ENCODE peak calls at places on chromosomes 11 and 22, in ten cellular contexts. Y, K, S, D, W, T, V, I, M and R are unnamed samples.

GRCh38 chr11:60193687-60194433 is 11.0 kb upstream of the MS4A6A start:
- DNase-seq in Y (peak; percentile 71), K (peak; percentile 32), S (no peak), D (peak; percentile 46), W (peak; percentile 11), T (no peak), V (peak; percentile 77), I (peak; percentile 68), M (peak; percentile 56), R (peak; percentile 49)

GRCh38 chr22:47163481-47163875 is 401.0 kb downstream of the TBC1D22A start:
- DNase-seq in Y (peak; percentile 4), K (no peak), S (peak; percentile 46), D (no peak), W (no peak), T (no peak), V (no peak), I (peak; percentile 8), M (no peak), R (peak; percentile 4)

GRCh38 chr22:20380486-20380885 is 13.5 kb upstream of the ZNF74 start:
- DNase-seq in Y (no peak), K (no peak), S (no peak), D (no peak), W (no peak), T (no peak), V (no peak), I (no peak), M (no peak), R (no peak)

GRCh38 chr22:36687516-36687915 is 16.0 kb downstream of the CACNG2 start:
- DNase-seq in Y (no peak), K (no peak), S (no peak), D (no peak), W (no peak), T (no peak), V (no peak), I (no peak), M (no peak), R (no peak)

GRCh38 chr22:33427461-33427860 is 369.3 kb upstream of the SYN3 start:
- DNase-seq in Y (no peak), K (no peak), S (no peak), D (no peak), W (no peak), T (no peak), V (no peak), I (no peak), M (no peak), R (no peak)

GRCh38 chr11:64237484-64237951 is 3.1 kb downstream of the VEGFB start:
- DNase-seq in Y (no peak), K (no peak), S (no peak), D (peak; percentile 95), W (no peak), T (no peak), V (no peak), I (peak; percentile 98), M (no peak), R (no peak)

GRCh38 chr11:72280726-72281315 is 36.8 kb upstream of the PHOX2A start:
- DNase-seq in Y (no peak), K (no peak), S (no peak), D (no peak), W (no peak), T (no peak), V (no peak), I (no peak), M (no peak), R (no peak)

GRCh38 chr11:111438168-111438567 is 59.1 kb upstream of the POU2AF1 start:
- DNase-seq in Y (no peak), K (no peak), S (peak; percentile 46), D (no peak), W (no peak), T (no peak), V (no peak), I (peak; percentile 37), M (no peak), R (no peak)

GRCh38 chr11:15663778-15664218 is 549.1 kb downstream of the INSC start:
- DNase-seq in Y (no peak), K (no peak), S (no peak), D (no peak), W (no peak), T (no peak), V (no peak), I (peak; percentile 35), M (no peak), R (no peak)

DNA sequence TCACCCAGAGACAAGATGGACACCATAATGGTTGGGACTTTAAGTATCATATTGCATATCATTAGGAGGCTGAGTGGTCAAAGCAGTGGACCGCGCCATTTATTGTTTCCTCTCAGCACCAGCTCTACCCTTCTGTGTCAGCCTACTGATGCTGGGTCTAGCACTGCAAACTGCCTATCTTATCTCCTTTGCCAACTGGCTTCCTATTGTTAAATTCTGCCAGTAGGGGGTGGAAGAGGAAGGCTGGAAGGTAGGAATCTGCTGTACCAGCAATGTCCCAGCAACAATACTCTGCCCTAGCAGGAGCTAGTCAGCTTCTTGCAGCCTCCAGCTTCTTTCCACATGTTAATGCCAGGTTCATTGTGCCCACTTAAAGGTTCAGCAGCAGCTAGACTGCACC is 367.1 kb upstream of the PDGFD start:
- DNase-seq in Y (no peak), K (peak; percentile 1), S (no peak), D (no peak), W (no peak), T (no peak), V (no peak), I (no peak), M (no peak), R (no peak)
- TF ChIP-seq CTCF in Y (no peak), K (no peak), S (no peak), D (no peak), W (peak; percentile 20), T (no peak), V (no peak), I (no peak), M (no peak), R (no peak)

DNA sequence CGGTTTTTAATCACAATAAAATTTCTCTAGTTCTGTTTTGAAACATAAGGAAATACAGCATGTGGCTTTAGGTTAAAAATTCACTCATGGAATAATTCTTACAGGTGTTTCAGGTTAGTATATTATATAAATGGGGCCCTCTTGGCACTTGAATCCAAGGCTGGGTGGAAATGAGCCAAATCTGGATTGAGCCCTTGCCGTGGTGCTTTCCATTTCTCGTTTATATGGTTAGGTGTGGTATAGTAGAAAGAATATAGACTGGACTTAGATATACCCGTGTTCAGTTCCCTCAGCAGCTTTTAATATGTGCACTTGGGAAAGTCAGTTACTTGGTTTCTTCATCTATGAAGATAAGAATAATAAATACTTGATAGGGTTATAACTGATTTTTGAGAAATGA is 16.0 kb downstream of the ZFP91 start:
- DNase-seq in Y (no peak), K (no peak), S (no peak), D (no peak), W (no peak), T (no peak), V (no peak), I (no peak), M (no peak), R (no peak)
- H3K4me1 ChIP-seq in Y (peaks cover 21% of the 10 kb centered on the region), K (peaks cover 13% of the 10 kb centered on the region), S (peaks cover 22% of the 10 kb centered on the region), D (no peaks in the 10 kb centered on the region), W (peaks cover 10% of the 10 kb centered on the region), T (no peaks in the 10 kb centered on the region), V (peaks cover 5% of the 10 kb centered on the region), I (peaks cover 42% of the 10 kb centered on the region), M (no peaks in the 10 kb centered on the region), R (peaks cover 3% of the 10 kb centered on the region)

GRCh38 chr11:34770111-34770510 is 146.1 kb downstream of the APIP start:
- DNase-seq in Y (no peak), K (no peak), S (no peak), D (no peak), W (no peak), T (no peak), V (no peak), I (no peak), M (no peak), R (no peak)
- TF ChIP-seq POLR2A in Y (no peak), K (no peak), S (no peak), D (no peak), W (no peak), T (no peak), V (no peak), I (no peak), M (no peak), R (no peak)

GRCh38 chr11:119602745-119603373 is 126.1 kb downstream of the NECTIN1 start:
- DNase-seq in Y (no peak), K (no peak), S (no peak), D (no peak), W (no peak), T (no peak), V (no peak), I (no peak), M (no peak), R (no peak)
- TF ChIP-seq CTCF in Y (no peak), K (no peak), S (no peak), D (no peak), W (no peak), T (no peak), V (no peak), I (no peak), M (peak; percentile 48), R (no peak)

DNA sequence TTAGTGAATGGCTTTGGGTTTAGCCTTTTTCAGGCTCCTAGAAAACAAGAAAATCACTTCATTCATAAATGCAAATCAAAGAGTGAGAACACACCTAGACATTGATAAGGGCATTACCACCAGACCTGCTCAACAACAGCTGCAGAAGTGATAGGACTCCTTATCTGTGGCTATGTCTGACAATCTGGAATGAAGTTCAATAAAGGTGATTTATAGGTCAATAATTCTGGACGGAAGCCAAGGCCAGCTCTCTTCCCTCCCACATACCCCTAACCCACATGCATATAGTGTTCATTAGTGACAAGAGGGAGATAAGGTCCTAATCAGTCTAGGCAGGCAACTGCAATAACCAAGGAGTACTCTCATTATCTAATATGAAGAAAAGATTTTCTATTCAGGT is 111.3 kb downstream of the ETS1 start:
- DNase-seq in Y (no peak), K (no peak), S (no peak), D (no peak), W (no peak), T (no peak), V (no peak), I (no peak), M (no peak), R (no peak)
- H3K4me1 ChIP-seq in Y (peaks cover 45% of the 10 kb centered on the region), K (peaks cover 5% of the 10 kb centered on the region), S (peaks cover 31% of the 10 kb centered on the region), D (peaks cover 32% of the 10 kb centered on the region), W (peaks cover 37% of the 10 kb centered on the region), T (no peaks in the 10 kb centered on the region), V (peaks cover 44% of the 10 kb centered on the region), I (peaks cover 26% of the 10 kb centered on the region), M (peaks cover 17% of the 10 kb centered on the region), R (peaks cover 84% of the 10 kb centered on the region)

DNA sequence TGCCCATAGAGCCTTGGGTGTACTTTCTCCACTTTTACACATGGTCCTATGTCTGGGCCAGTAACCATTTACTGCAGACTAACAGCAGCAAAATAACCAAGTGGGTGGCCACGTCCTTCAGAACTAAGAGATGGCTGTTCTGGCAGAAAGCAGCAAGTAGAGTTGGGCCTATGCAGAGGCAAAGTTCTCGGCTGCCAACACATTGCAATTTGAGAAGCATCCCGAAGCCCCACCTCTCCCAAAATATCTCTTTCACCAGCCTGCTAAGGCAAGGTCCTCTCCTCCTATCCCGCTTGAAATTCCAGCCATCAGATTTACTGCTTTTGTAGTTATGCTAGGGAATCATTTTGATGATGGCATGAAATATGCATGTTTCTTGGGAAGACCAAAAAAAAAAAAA is 118.5 kb upstream of the APOA1 start:
- DNase-seq in Y (no peak), K (no peak), S (no peak), D (no peak), W (no peak), T (peak; percentile 19), V (no peak), I (no peak), M (no peak), R (peak; percentile 31)
- TF ChIP-seq POLR2A in Y (no peak), K (no peak), S (no peak), D (no peak), W (no peak), T (no peak), V (no peak), I (no peak), M (no peak), R (no peak)

GRCh38 chr11:115624065-115624464 is 119.8 kb upstream of the CADM1 start:
- DNase-seq in Y (no peak), K (no peak), S (no peak), D (no peak), W (no peak), T (no peak), V (no peak), I (no peak), M (no peak), R (no peak)
- TF ChIP-seq CTCF in Y (no peak), K (no peak), S (no peak), D (no peak), W (peak; percentile 17), T (no peak), V (no peak), I (no peak), M (no peak), R (no peak)